ENCODE peak calls at places on chromosomes 1 and 21, in eight cellular contexts. V is fibroblast of the aortic adventitia, M is HFF-Myc, Q is K562, G is left ventricle myocardium inferior, Z is A549, X is endothelial cell of umbilical vein, Y is NB4. D is an unnamed sample.

GRCh38 chr1:25979210-25979609 is 18.7 kb downstream of the PAFAH2 start:
- DNase-seq in V (no peak), M (no peak), Q (no peak), G (no peak), Z (no peak), X (no peak), Y (no peak), D (no peak)

GRCh38 chr1:159916240-159917051 is 8.9 kb downstream of the TAGLN2 start:
- DNase-seq in V (peak; percentile 96), M (no peak), Q (no peak), G (no peak), Z (peak; percentile 95), X (peak; percentile 91), Y (no peak), D (peak; percentile 92)

GRCh38 chr1:11531314-11531870 is 52.4 kb downstream of the DISP3 start:
- DNase-seq in V (no peak), M (no peak), Q (no peak), G (no peak), Z (no peak), X (no peak), Y (no peak), D (no peak)

GRCh38 chr21:45256021-45256911 is 31.4 kb downstream of the POFUT2 start:
- DNase-seq in V (no peak), M (no peak), Q (no peak), G (no peak), Z (no peak), X (no peak), Y (peak; percentile 72), D (no peak)

GRCh38 chr1:208807446-208808117 is 563.4 kb upstream of the PLXNA2 start:
- DNase-seq in V (no peak), M (no peak), Q (no peak), G (no peak), Z (no peak), X (no peak), Y (no peak), D (no peak)

GRCh38 chr1:119409731-119410130 is 5.2 kb upstream of the HSD3B2 start:
- DNase-seq in V (peak; percentile 58), M (no peak), Q (no peak), G (no peak), Z (no peak), X (no peak), Y (no peak), D (peak; percentile 38)

GRCh38 chr1:204417231-204417997 is 5.8 kb upstream of the PPP1R15B start:
- DNase-seq in V (peak; percentile 97), M (no peak), Q (peak; percentile 84), G (peak; percentile 32), Z (peak; percentile 97), X (peak; percentile 95), Y (peak; percentile 92), D (peak; percentile 99)

GRCh38 chr1:243964915-243965314 is 86.2 kb upstream of the ZBTB18 start:
- DNase-seq in V (no peak), M (no peak), Q (no peak), G (no peak), Z (no peak), X (no peak), Y (no peak), D (no peak)

GRCh38 chr1:235857756-235858155 is 8.9 kb downstream of the LYST start:
- DNase-seq in V (no peak), M (no peak), Q (no peak), G (no peak), Z (no peak), X (peak; percentile 15), Y (no peak), D (no peak)

GRCh38 chr1:82152356-82153281 is 351.9 kb downstream of the ADGRL2 start:
- DNase-seq in V (no peak), M (no peak), Q (no peak), G (no peak), Z (no peak), X (no peak), Y (no peak), D (no peak)

GRCh38 chr1:17176306-17177061 is 28.4 kb upstream of the PADI1 start:
- DNase-seq in V (no peak), M (no peak), Q (no peak), G (no peak), Z (no peak), X (no peak), Y (no peak), D (no peak)

GRCh38 chr21:36388835-36389234 is 3.6 kb downstream of the CHAF1B start:
- DNase-seq in V (peak; percentile 28), M (no peak), Q (no peak), G (no peak), Z (peak; percentile 52), X (no peak), Y (no peak), D (no peak)

GRCh38 chr1:41662061-41662655 is 177.7 kb upstream of the EDN2 start:
- DNase-seq in V (peak; percentile 56), M (no peak), Q (no peak), G (peak; percentile 65), Z (peak; percentile 31), X (peak; percentile 43), Y (peak; percentile 67), D (no peak)

GRCh38 chr1:8147922-8148321 is 121.8 kb upstream of the ERRFI1 start:
- DNase-seq in V (no peak), M (no peak), Q (no peak), G (no peak), Z (no peak), X (no peak), Y (no peak), D (no peak)

GRCh38 chr1:17098440-17099317 is 20.6 kb downstream of the PADI2 start:
- DNase-seq in V (peak; percentile 8), M (no peak), Q (no peak), G (no peak), Z (no peak), X (no peak), Y (peak; percentile 64), D (no peak)

GRCh38 chr1:193457676-193458075 is 271.3 kb upstream of the B3GALT2 start:
- DNase-seq in V (no peak), M (no peak), Q (no peak), G (no peak), Z (no peak), X (no peak), Y (no peak), D (no peak)

GRCh38 chr1:99992044-99992722 is 22.4 kb downstream of the SLC35A3 start:
- DNase-seq in V (no peak), M (no peak), Q (no peak), G (no peak), Z (no peak), X (no peak), Y (no peak), D (no peak)

GRCh38 chr1:217968085-217968484 is 317.0 kb upstream of the RRP15 start:
- DNase-seq in V (no peak), M (no peak), Q (no peak), G (no peak), Z (no peak), X (no peak), Y (no peak), D (no peak)

GRCh38 chr1:156738916-156739315 is 2.0 kb downstream of the MRPL24 start:
- DNase-seq in V (no peak), M (no peak), Q (no peak), G (no peak), Z (no peak), X (no peak), Y (no peak), D (no peak)

GRCh38 chr1:158191299-158191698 is 10.6 kb downstream of the CD1D start:
- DNase-seq in V (no peak), M (no peak), Q (no peak), G (no peak), Z (no peak), X (no peak), Y (no peak), D (no peak)
- TF ChIP-seq CTCF in V (no peak), M (no peak), Q (no peak), G (no peak), Z (no peak), X (no peak), Y (no peak), D (no peak)

DNA sequence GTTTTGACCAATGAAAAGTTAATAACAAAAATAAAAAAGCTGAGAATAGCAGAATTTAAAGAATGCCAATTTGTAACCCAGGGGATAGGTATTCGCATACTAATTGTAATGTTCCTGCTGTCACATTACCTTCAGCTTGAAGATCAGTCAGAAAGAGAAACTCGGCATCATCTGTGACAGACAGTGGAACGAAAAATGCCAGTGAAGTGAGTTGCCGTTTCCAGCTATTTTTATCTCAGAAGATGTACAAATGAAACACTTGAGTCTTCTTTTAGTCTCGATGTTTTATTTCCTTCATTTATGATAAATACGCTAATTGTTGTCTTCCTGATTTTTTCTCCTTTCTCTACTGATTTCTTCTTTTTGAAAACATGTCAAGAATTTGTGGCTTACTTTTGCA is 26.1 kb downstream of the RGS21 start:
- DNase-seq in V (no peak), M (no peak), Q (peak; percentile 12), G (no peak), Z (no peak), X (no peak), Y (no peak), D (no peak)
- H3K4me3 ChIP-seq in V (no peak overlapping the region), M (no peak overlapping the region), Q (no peak overlapping the region), G (no peak overlapping the region), Z (no peak overlapping the region), X (no peak overlapping the region), Y (no peak overlapping the region), D (no peak overlapping the region)

DNA sequence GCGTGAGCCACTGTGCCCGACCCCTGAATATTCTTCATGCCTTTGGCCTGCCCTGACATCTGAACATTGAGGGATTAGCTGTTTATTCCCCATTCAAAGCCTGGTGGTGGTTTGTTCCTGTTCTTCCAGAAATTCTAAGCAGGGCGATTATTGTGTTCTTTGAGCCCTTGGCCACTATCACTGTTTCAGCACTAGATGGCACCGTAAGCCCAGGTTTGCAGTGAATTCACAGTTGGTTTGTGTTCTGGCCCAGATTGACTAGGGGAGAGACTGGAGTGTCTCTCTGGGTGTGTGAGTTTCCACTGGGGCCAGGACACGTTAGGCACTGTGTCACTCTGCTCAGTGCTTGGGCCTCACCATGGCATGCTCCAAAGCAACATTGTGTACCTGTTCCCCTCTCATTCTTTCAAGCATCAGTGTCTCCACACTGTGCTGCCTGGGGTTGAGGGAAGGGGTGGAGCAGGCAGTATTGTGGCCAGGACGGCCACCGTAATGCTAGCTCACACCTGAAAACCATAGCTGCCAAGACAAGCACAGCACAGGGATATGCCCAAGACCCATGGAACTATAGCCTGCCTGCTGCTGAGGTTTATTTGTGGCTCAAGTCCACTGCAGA is 52.7 kb downstream of the PKN2 start:
- DNase-seq in V (peak; percentile 57), M (peak; percentile 29), Q (peak; percentile 33), G (no peak), Z (peak; percentile 18), X (peak; percentile 31), Y (peak; percentile 58), D (no peak)
- TF ChIP-seq CTCF in V (peak; percentile 74), M (peak; percentile 76), Q (peak; percentile 44), G (peak; percentile 38), Z (peak; percentile 29), X (peak; percentile 69), Y (peak; percentile 60), D (peak; percentile 65)

DNA sequence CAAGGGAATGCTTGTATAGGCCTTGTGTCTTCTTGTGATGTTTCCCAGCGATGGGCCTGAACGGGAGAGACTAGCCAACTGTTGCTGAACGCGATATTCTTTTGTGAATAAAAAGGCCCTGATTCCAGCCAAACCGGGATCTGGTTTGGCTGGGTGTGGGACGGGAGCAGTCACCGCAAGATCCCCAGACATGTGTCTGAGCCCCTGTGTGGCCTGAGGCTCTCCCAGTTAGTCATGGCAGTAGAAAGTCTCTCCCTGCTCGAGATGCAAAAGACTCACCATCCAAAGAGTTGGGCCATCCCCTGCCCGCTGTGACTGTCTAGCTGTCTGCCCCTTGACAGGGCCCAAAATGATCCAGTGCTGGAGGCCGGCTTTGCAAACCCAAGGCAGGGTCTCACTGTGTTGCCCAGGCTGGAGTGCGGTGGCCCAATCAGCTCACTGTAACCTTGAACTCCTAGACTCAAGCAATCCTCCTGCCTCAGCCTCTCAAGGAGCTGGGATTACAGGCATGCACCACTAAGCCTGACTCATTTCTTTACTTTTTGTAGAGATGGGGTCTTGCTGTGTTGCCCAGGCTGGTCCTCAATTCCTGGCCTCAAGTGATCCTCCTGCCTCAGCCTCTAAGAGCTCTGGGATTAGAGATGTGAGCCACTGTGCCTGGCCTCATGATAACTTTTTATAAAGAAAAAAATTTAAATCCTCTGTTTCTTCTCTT is 56.4 kb downstream of the KIF26B start:
- DNase-seq in V (no peak), M (no peak), Q (no peak), G (no peak), Z (no peak), X (no peak), Y (no peak), D (no peak)
- H3K4me3 ChIP-seq in V (no peak overlapping the region), M (no peak overlapping the region), Q (no peak overlapping the region), G (no peak overlapping the region), Z (no peak overlapping the region), X (no peak overlapping the region), Y (no peak overlapping the region), D (no peak overlapping the region)